ENCODE peak calls at places on chromosomes 7 and 10, in five cellular contexts. L, G, I, A and C are unnamed samples.

GRCh38 chr7:74481458-74482324 is 28.0 kb downstream of the GTF2IRD1 start:
- DNase-seq in A (no peak), L (no peak), G (no peak), I (no peak), C (peak)

GRCh38 chr10:114340816-114341215 is 63.5 kb downstream of the AFAP1L2 start:
- DNase-seq in L (no peak), I (no peak), A (no peak), G (peak), C (no peak)

GRCh38 chr7:48040944-48041664 is 5.8 kb downstream of the C7orf57 start:
- DNase-seq in L (no peak), A (no peak), G (no peak), I (no peak), C (no peak)

GRCh38 chr10:65941098-65941655 is 984.7 kb upstream of the LRRTM3 start:
- DNase-seq in L (no peak), G (no peak), A (no peak), I (no peak), C (peak)

GRCh38 chr7:110921478-110922210 is 169.3 kb upstream of the LRRN3 start:
- DNase-seq in G (no peak), I (no peak), A (no peak), L (no peak), C (no peak)

GRCh38 chr10:92732958-92733357 is 43.2 kb downstream of the HHEX start:
- DNase-seq in G (no peak), L (no peak), I (no peak), A (no peak), C (no peak)

GRCh38 chr10:110993024-110993693 is 73.8 kb downstream of the SHOC2 start:
- DNase-seq in A (no peak), I (no peak), L (peak), G (no peak), C (peak)

GRCh38 chr7:90298145-90299038 is 22.7 kb downstream of the FAM237B start:
- DNase-seq in I (no peak), G (no peak), A (no peak), L (peak), C (peak)

GRCh38 chr10:12350167-12350872 is 973 bp downstream of the CAMK1D start:
- DNase-seq in L (peak), G (peak), I (peak), A (peak), C (peak)

GRCh38 chr10:93028881-93029280 is 31.7 kb upstream of the CYP26C1 start:
- DNase-seq in G (no peak), A (no peak), I (no peak), L (peak), C (no peak)

GRCh38 chr10:114645729-114646128 is 12.3 kb downstream of the ABLIM1 start:
- DNase-seq in I (no peak), G (no peak), L (no peak), A (no peak), C (no peak)

GRCh38 chr10:17562572-17562971 is 54.6 kb downstream of the HACD1 start:
- DNase-seq in I (no peak), L (peak), A (no peak), G (no peak), C (peak)

GRCh38 chr7:157502701-157503111 is 165.9 kb downstream of the DNAJB6 start:
- DNase-seq in I (peak), L (no peak), G (no peak), A (peak), C (peak)

GRCh38 chr7:5320391-5320790 is 37.6 kb downstream of the SLC29A4 start:
- DNase-seq in I (no peak), L (no peak), G (no peak), A (no peak), C (peak)

GRCh38 chr7:73437091-73437490 is 3.5 kb downstream of the FZD9 start:
- DNase-seq in L (no peak), G (no peak), I (no peak), A (no peak), C (peak)

GRCh38 chr7:108716783-108717182 is 147.1 kb downstream of the DNAJB9 start:
- DNase-seq in G (no peak), L (no peak), A (no peak), I (no peak), C (no peak)

GRCh38 chr7:28835800-28836199 is 122.3 kb downstream of the TRIL start:
- DNase-seq in L (peak), I (no peak), G (no peak), A (no peak), C (peak)

GRCh38 chr7:48742046-48742445 is 182.3 kb upstream of the CDC14C start:
- DNase-seq in I (no peak), L (no peak), G (no peak), A (no peak), C (no peak)

GRCh38 chr7:98811299-98811698 is 58.5 kb downstream of the TMEM130 start:
- DNase-seq in I (no peak), A (no peak), G (no peak), L (no peak), C (no peak)

GRCh38 chr7:71491331-71491730 is 359.4 kb downstream of the GALNT17 start:
- DNase-seq in L (no peak), A (no peak), G (no peak), I (no peak), C (no peak)

GRCh38 chr10:64116731-64117130 is 595.5 kb downstream of the REEP3 start:
- DNase-seq in A (no peak), L (no peak), I (no peak), G (no peak), C (no peak)